ENCODE peak calls at places on chromosomes 5 and 9, in eight cellular contexts. One of them, this sample, is unnamed. For H3K27me3, the result is how much of the 10 kb centered on the place peaks cover.

GRCh38 chr5:143131983-143132382 is 271.5 kb downstream of the NR3C1 start:
- DNase-seq in aorta: no peak
- DNase-seq in CD4-positive, alpha-beta T cell: no peak
- DNase-seq in right cardiac atrium: peak
- DNase-seq in sigmoid colon: no peak
- DNase-seq in trophoblast cell: no peak
- DNase-seq in CD8-positive, alpha-beta T cell: no peak
- DNase-seq in upper lobe of left lung: no peak
- DNase-seq in this sample: no peak

GRCh38 chr9:27749838-27750237 is 176.6 kb upstream of the C9orf72 start:
- DNase-seq in right cardiac atrium: no peak
- DNase-seq in aorta: no peak
- DNase-seq in CD4-positive, alpha-beta T cell: no peak
- DNase-seq in upper lobe of left lung: no peak
- DNase-seq in sigmoid colon: no peak
- DNase-seq in CD8-positive, alpha-beta T cell: no peak
- DNase-seq in trophoblast cell: no peak
- DNase-seq in this sample: no peak

GRCh38 chr5:32833127-32833526 is 122.0 kb downstream of the NPR3 start:
- DNase-seq in CD8-positive, alpha-beta T cell: no peak
- DNase-seq in right cardiac atrium: no peak
- DNase-seq in aorta: no peak
- DNase-seq in CD4-positive, alpha-beta T cell: no peak
- DNase-seq in upper lobe of left lung: no peak
- DNase-seq in trophoblast cell: no peak
- DNase-seq in sigmoid colon: no peak
- DNase-seq in this sample: no peak

GRCh38 chr9:35605336-35606137 is 475 bp downstream of the TESK1 start:
- DNase-seq in CD4-positive, alpha-beta T cell: peak
- DNase-seq in CD8-positive, alpha-beta T cell: no peak
- DNase-seq in trophoblast cell: peak
- DNase-seq in aorta: peak
- DNase-seq in upper lobe of left lung: no peak
- DNase-seq in sigmoid colon: peak
- DNase-seq in right cardiac atrium: peak
- DNase-seq in this sample: peak

GRCh38 chr9:125493384-125493783 is 213.6 kb downstream of the MAPKAP1 start:
- DNase-seq in sigmoid colon: no peak
- DNase-seq in CD4-positive, alpha-beta T cell: no peak
- DNase-seq in trophoblast cell: peak
- DNase-seq in upper lobe of left lung: peak
- DNase-seq in aorta: no peak
- DNase-seq in CD8-positive, alpha-beta T cell: no peak
- DNase-seq in right cardiac atrium: no peak
- DNase-seq in this sample: no peak

GRCh38 chr5:116738948-116739339 is 164.3 kb upstream of the SEMA6A start:
- DNase-seq in CD8-positive, alpha-beta T cell: no peak
- DNase-seq in trophoblast cell: no peak
- DNase-seq in right cardiac atrium: no peak
- DNase-seq in aorta: no peak
- DNase-seq in CD4-positive, alpha-beta T cell: no peak
- DNase-seq in upper lobe of left lung: no peak
- DNase-seq in sigmoid colon: no peak
- DNase-seq in this sample: no peak

GRCh38 chr9:86765736-86766410 is 181.4 kb downstream of the GAS1 start:
- DNase-seq in sigmoid colon: no peak
- DNase-seq in CD8-positive, alpha-beta T cell: no peak
- DNase-seq in upper lobe of left lung: no peak
- DNase-seq in CD4-positive, alpha-beta T cell: no peak
- DNase-seq in aorta: no peak
- DNase-seq in trophoblast cell: no peak
- DNase-seq in right cardiac atrium: no peak
- DNase-seq in this sample: no peak

GRCh38 chr5:110525762-110526161 is 200.7 kb downstream of the TMEM232 start:
- DNase-seq in right cardiac atrium: no peak
- DNase-seq in upper lobe of left lung: no peak
- DNase-seq in sigmoid colon: no peak
- DNase-seq in aorta: no peak
- DNase-seq in trophoblast cell: no peak
- DNase-seq in CD4-positive, alpha-beta T cell: no peak
- DNase-seq in CD8-positive, alpha-beta T cell: no peak
- DNase-seq in this sample: no peak

GRCh38 chr5:35762368-35762767 is 94.3 kb upstream of the IL7R start:
- DNase-seq in CD4-positive, alpha-beta T cell: no peak
- DNase-seq in trophoblast cell: no peak
- DNase-seq in aorta: no peak
- DNase-seq in CD8-positive, alpha-beta T cell: no peak
- DNase-seq in upper lobe of left lung: no peak
- DNase-seq in sigmoid colon: no peak
- DNase-seq in right cardiac atrium: no peak
- DNase-seq in this sample: no peak

GRCh38 chr9:94286056-94286455 is 27.0 kb downstream of the ZNF169 start:
- DNase-seq in aorta: no peak
- DNase-seq in right cardiac atrium: no peak
- DNase-seq in CD8-positive, alpha-beta T cell: no peak
- DNase-seq in CD4-positive, alpha-beta T cell: no peak
- DNase-seq in upper lobe of left lung: no peak
- DNase-seq in sigmoid colon: no peak
- DNase-seq in trophoblast cell: no peak
- DNase-seq in this sample: no peak

GRCh38 chr9:94280409-94280989 is 21.4 kb downstream of the ZNF169 start:
- DNase-seq in trophoblast cell: peak
- DNase-seq in CD4-positive, alpha-beta T cell: no peak
- DNase-seq in CD8-positive, alpha-beta T cell: no peak
- DNase-seq in right cardiac atrium: no peak
- DNase-seq in sigmoid colon: no peak
- DNase-seq in upper lobe of left lung: no peak
- DNase-seq in aorta: no peak
- DNase-seq in this sample: no peak

GRCh38 chr9:94277885-94278536 is 18.9 kb downstream of the ZNF169 start:
- DNase-seq in sigmoid colon: no peak
- DNase-seq in CD8-positive, alpha-beta T cell: no peak
- DNase-seq in aorta: no peak
- DNase-seq in right cardiac atrium: no peak
- DNase-seq in upper lobe of left lung: no peak
- DNase-seq in trophoblast cell: no peak
- DNase-seq in CD4-positive, alpha-beta T cell: no peak
- DNase-seq in this sample: no peak

GRCh38 chr9:94281101-94281500 is 22.0 kb downstream of the ZNF169 start:
- DNase-seq in sigmoid colon: no peak
- DNase-seq in upper lobe of left lung: no peak
- DNase-seq in CD4-positive, alpha-beta T cell: no peak
- DNase-seq in aorta: no peak
- DNase-seq in right cardiac atrium: no peak
- DNase-seq in CD8-positive, alpha-beta T cell: no peak
- DNase-seq in trophoblast cell: peak
- DNase-seq in this sample: no peak
- H3K27ac ChIP-seq in sigmoid colon: no peak
- H3K27ac ChIP-seq in upper lobe of left lung: no peak
- H3K27ac ChIP-seq in CD4-positive, alpha-beta T cell: no peak
- H3K27ac ChIP-seq in aorta: no peak
- H3K27ac ChIP-seq in right cardiac atrium: no peak
- H3K27ac ChIP-seq in CD8-positive, alpha-beta T cell: no peak
- H3K27ac ChIP-seq in trophoblast cell: no peak
- H3K27ac ChIP-seq in this sample: no peak

DNA sequence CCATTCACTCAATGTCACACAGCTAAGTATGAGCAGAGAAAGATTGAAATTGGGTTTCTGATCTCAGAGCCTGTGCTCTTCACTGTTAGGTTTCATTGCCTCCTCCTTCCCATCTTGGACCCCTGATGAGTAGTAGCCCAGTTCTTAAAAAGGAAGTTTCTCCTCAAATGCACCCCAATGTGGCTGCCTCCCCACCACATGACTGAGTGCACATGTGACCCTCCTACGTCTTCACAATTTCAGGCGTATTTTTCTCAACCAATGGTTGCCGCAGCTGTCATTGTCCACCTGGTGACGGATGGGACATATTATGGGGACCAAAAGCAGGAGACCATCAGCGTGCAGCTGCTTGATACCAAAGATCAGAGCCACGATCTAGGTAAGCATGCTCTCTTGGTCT is 178.5 kb downstream of the PAPPA start:
- DNase-seq in right cardiac atrium: no peak
- DNase-seq in upper lobe of left lung: no peak
- DNase-seq in sigmoid colon: no peak
- DNase-seq in CD4-positive, alpha-beta T cell: no peak
- DNase-seq in trophoblast cell: no peak
- DNase-seq in aorta: no peak
- DNase-seq in CD8-positive, alpha-beta T cell: no peak
- DNase-seq in this sample: no peak
- H3K27me3 ChIP-seq in right cardiac atrium: under half
- H3K27me3 ChIP-seq in upper lobe of left lung: under half
- H3K27me3 ChIP-seq in sigmoid colon: under half
- H3K27me3 ChIP-seq in CD4-positive, alpha-beta T cell: under half
- H3K27me3 ChIP-seq in trophoblast cell: under half
- H3K27me3 ChIP-seq in aorta: under half
- H3K27me3 ChIP-seq in CD8-positive, alpha-beta T cell: under half
- H3K27me3 ChIP-seq in this sample: under half

DNA sequence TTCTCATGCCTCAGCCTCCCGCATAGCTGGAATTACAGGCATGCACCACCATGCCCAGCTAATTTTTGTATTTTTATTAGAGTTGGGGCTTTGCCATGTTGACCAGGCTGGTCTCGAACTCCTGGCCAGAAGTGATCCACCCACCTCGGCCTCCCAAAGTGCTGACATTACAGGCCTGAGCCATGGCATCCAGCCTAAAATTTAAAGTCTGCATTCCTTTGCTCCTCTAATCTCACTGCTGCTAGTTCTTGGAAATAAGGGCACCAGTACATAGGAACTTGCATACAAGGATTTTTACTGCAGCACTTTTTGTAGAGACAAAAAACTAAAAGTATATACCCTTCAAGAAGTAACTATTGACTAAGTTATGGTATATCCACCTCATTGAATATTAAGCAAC is 20.0 kb upstream of the DCP2 start:
- DNase-seq in CD4-positive, alpha-beta T cell: no peak
- DNase-seq in sigmoid colon: no peak
- DNase-seq in aorta: no peak
- DNase-seq in trophoblast cell: peak
- DNase-seq in right cardiac atrium: no peak
- DNase-seq in upper lobe of left lung: no peak
- DNase-seq in CD8-positive, alpha-beta T cell: no peak
- DNase-seq in this sample: no peak
- H3K27ac ChIP-seq in CD4-positive, alpha-beta T cell: no peak
- H3K27ac ChIP-seq in sigmoid colon: no peak
- H3K27ac ChIP-seq in aorta: no peak
- H3K27ac ChIP-seq in trophoblast cell: no peak
- H3K27ac ChIP-seq in right cardiac atrium: no peak
- H3K27ac ChIP-seq in upper lobe of left lung: no peak
- H3K27ac ChIP-seq in CD8-positive, alpha-beta T cell: no peak
- H3K27ac ChIP-seq in this sample: no peak

GRCh38 chr5:62466228-62466627 is 53.7 kb downstream of the IPO11 start:
- DNase-seq in upper lobe of left lung: no peak
- DNase-seq in trophoblast cell: no peak
- DNase-seq in aorta: no peak
- DNase-seq in CD8-positive, alpha-beta T cell: no peak
- DNase-seq in right cardiac atrium: no peak
- DNase-seq in sigmoid colon: no peak
- DNase-seq in CD4-positive, alpha-beta T cell: no peak
- DNase-seq in this sample: no peak
- H3K27me3 ChIP-seq in upper lobe of left lung: under half
- H3K27me3 ChIP-seq in trophoblast cell: under half
- H3K27me3 ChIP-seq in aorta: under half
- H3K27me3 ChIP-seq in CD8-positive, alpha-beta T cell: under half
- H3K27me3 ChIP-seq in right cardiac atrium: under half
- H3K27me3 ChIP-seq in sigmoid colon: under half
- H3K27me3 ChIP-seq in CD4-positive, alpha-beta T cell: under half
- H3K27me3 ChIP-seq in this sample: under half

DNA sequence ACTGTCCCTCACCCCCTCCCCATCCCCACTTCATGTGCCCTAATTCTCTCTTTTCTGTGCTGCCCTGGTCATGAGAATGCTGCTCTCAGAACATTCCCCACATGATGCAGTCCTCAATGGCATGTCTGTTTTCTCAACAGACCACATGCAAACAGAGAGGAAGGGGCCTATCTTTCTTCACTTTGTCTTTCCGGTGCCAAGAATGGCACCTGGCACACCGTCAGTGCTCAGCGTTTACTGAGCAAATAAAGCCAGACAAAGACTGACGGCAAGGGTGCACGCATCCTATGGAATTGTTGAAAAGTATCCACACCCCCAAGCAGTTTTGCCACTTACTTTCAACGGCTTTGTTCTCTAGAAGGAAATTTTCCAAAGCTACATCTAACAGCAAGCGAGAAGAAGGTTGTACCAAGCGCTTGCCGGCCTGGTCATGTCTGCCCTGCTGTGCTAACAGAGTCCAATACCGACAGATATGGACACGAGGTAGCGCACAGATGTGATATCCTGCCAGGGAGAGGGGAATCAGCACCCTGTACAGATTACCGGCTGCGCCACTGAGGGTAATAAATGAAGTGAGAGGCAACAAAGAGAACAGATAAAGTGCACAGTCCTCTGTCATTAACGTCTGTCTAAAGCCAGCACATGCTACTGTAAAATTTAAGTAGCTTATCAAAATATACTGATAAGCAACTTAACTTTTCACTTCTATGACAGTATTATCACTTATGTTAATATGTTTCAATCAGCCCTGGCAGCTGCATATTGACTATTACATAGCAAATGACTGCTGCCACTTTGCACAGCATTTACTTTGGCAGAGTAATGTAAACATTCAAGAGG is 251.7 kb downstream of the DENND1A start:
- DNase-seq in CD8-positive, alpha-beta T cell: no peak
- DNase-seq in right cardiac atrium: peak
- DNase-seq in trophoblast cell: no peak
- DNase-seq in aorta: no peak
- DNase-seq in CD4-positive, alpha-beta T cell: no peak
- DNase-seq in sigmoid colon: no peak
- DNase-seq in upper lobe of left lung: no peak
- DNase-seq in this sample: no peak
- H3K27ac ChIP-seq in CD8-positive, alpha-beta T cell: no peak
- H3K27ac ChIP-seq in right cardiac atrium: no peak
- H3K27ac ChIP-seq in trophoblast cell: no peak
- H3K27ac ChIP-seq in aorta: no peak
- H3K27ac ChIP-seq in CD4-positive, alpha-beta T cell: no peak
- H3K27ac ChIP-seq in sigmoid colon: no peak
- H3K27ac ChIP-seq in upper lobe of left lung: no peak
- H3K27ac ChIP-seq in this sample: no peak

DNA sequence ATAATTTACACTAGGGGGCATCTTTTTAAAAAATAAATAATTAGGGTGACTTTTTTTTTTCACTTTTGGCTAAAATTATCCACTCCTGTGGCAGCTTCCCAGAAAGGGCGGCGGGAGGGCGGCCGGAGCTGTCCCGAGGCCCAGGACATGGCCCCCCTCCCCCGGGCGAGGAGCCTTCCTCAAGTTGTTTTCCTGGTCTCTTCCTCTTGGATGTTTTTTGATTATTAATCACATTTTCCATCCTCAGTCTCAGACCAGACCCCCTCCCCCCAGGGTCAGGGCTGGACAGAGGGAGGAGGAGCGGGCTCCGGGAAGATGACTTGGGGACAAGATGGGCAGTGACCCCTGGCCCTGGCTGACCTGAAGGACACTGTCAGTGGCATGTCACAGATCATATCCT is 4.7 kb upstream of the CNTFR start:
- DNase-seq in CD4-positive, alpha-beta T cell: no peak
- DNase-seq in trophoblast cell: no peak
- DNase-seq in upper lobe of left lung: no peak
- DNase-seq in sigmoid colon: no peak
- DNase-seq in aorta: peak
- DNase-seq in CD8-positive, alpha-beta T cell: no peak
- DNase-seq in right cardiac atrium: peak
- DNase-seq in this sample: no peak
- H3K27me3 ChIP-seq in CD4-positive, alpha-beta T cell: under half
- H3K27me3 ChIP-seq in trophoblast cell: under half
- H3K27me3 ChIP-seq in upper lobe of left lung: under half
- H3K27me3 ChIP-seq in sigmoid colon: under half
- H3K27me3 ChIP-seq in aorta: under half
- H3K27me3 ChIP-seq in CD8-positive, alpha-beta T cell: under half
- H3K27me3 ChIP-seq in right cardiac atrium: under half
- H3K27me3 ChIP-seq in this sample: under half